ENCODE peak calls at places on chromosomes 12 and 14, in ten cellular contexts. One of them, this sample, is unnamed.

GRCh38 chr12:116434155-116435065 is 124.8 kb upstream of the MAP1LC3B2 start:
- DNase-seq in OCI-M1: peak
- DNase-seq in CD4-positive, CD25-positive, alpha-beta regulatory T cell: no peak
- DNase-seq in ACHN: peak
- DNase-seq in upper lobe of right lung: peak
- DNase-seq in mucosa of descending colon: peak
- DNase-seq in H7: peak
- DNase-seq in activated CD4-positive, alpha-beta T cell treated with anti-CD3 and anti-CD28 coated beads for 1 hour: no peak
- DNase-seq in iPS DF 6.9: no peak
- DNase-seq in brain microvascular endothelial cell: peak
- DNase-seq in this sample: no peak

GRCh38 chr12:124233846-124234620 is 60.9 kb upstream of the RFLNA start:
- DNase-seq in OCI-M1: no peak
- DNase-seq in CD4-positive, CD25-positive, alpha-beta regulatory T cell: no peak
- DNase-seq in ACHN: no peak
- DNase-seq in upper lobe of right lung: no peak
- DNase-seq in mucosa of descending colon: no peak
- DNase-seq in H7: no peak
- DNase-seq in activated CD4-positive, alpha-beta T cell treated with anti-CD3 and anti-CD28 coated beads for 1 hour: no peak
- DNase-seq in iPS DF 6.9: no peak
- DNase-seq in brain microvascular endothelial cell: peak
- DNase-seq in this sample: no peak

GRCh38 chr12:104182144-104182543 is 33.4 kb upstream of the TXNRD1 start:
- DNase-seq in OCI-M1: no peak
- DNase-seq in CD4-positive, CD25-positive, alpha-beta regulatory T cell: no peak
- DNase-seq in ACHN: no peak
- DNase-seq in upper lobe of right lung: no peak
- DNase-seq in mucosa of descending colon: no peak
- DNase-seq in H7: no peak
- DNase-seq in activated CD4-positive, alpha-beta T cell treated with anti-CD3 and anti-CD28 coated beads for 1 hour: no peak
- DNase-seq in iPS DF 6.9: no peak
- DNase-seq in brain microvascular endothelial cell: peak
- DNase-seq in this sample: no peak

GRCh38 chr14:105577339-105577861 is 51.0 kb downstream of the TMEM121 start:
- DNase-seq in OCI-M1: no peak
- DNase-seq in CD4-positive, CD25-positive, alpha-beta regulatory T cell: no peak
- DNase-seq in ACHN: no peak
- DNase-seq in upper lobe of right lung: peak
- DNase-seq in mucosa of descending colon: peak
- DNase-seq in H7: no peak
- DNase-seq in activated CD4-positive, alpha-beta T cell treated with anti-CD3 and anti-CD28 coated beads for 1 hour: no peak
- DNase-seq in iPS DF 6.9: no peak
- DNase-seq in brain microvascular endothelial cell: no peak
- DNase-seq in this sample: no peak

GRCh38 chr12:101209319-101210302 is at the start of gene SLC5A8:
- DNase-seq in OCI-M1: no peak
- DNase-seq in CD4-positive, CD25-positive, alpha-beta regulatory T cell: no peak
- DNase-seq in ACHN: no peak
- DNase-seq in upper lobe of right lung: peak
- DNase-seq in mucosa of descending colon: peak
- DNase-seq in H7: peak
- DNase-seq in activated CD4-positive, alpha-beta T cell treated with anti-CD3 and anti-CD28 coated beads for 1 hour: no peak
- DNase-seq in iPS DF 6.9: no peak
- DNase-seq in brain microvascular endothelial cell: no peak
- DNase-seq in this sample: no peak

GRCh38 chr14:68976160-68977067 is 2.7 kb downstream of the ACTN1 start:
- DNase-seq in OCI-M1: no peak
- DNase-seq in CD4-positive, CD25-positive, alpha-beta regulatory T cell: no peak
- DNase-seq in ACHN: no peak
- DNase-seq in upper lobe of right lung: no peak
- DNase-seq in mucosa of descending colon: peak
- DNase-seq in H7: no peak
- DNase-seq in activated CD4-positive, alpha-beta T cell treated with anti-CD3 and anti-CD28 coated beads for 1 hour: no peak
- DNase-seq in iPS DF 6.9: no peak
- DNase-seq in brain microvascular endothelial cell: no peak
- DNase-seq in this sample: no peak

GRCh38 chr14:76193696-76194095 is 42.0 kb downstream of the GPATCH2L start:
- DNase-seq in OCI-M1: no peak
- DNase-seq in CD4-positive, CD25-positive, alpha-beta regulatory T cell: no peak
- DNase-seq in ACHN: no peak
- DNase-seq in upper lobe of right lung: no peak
- DNase-seq in mucosa of descending colon: no peak
- DNase-seq in H7: no peak
- DNase-seq in activated CD4-positive, alpha-beta T cell treated with anti-CD3 and anti-CD28 coated beads for 1 hour: no peak
- DNase-seq in iPS DF 6.9: no peak
- DNase-seq in brain microvascular endothelial cell: no peak
- DNase-seq in this sample: no peak

GRCh38 chr14:105168093-105168420 is 519 bp downstream of the JAG2 start:
- DNase-seq in OCI-M1: no peak
- DNase-seq in CD4-positive, CD25-positive, alpha-beta regulatory T cell: no peak
- DNase-seq in ACHN: no peak
- DNase-seq in upper lobe of right lung: no peak
- DNase-seq in mucosa of descending colon: no peak
- DNase-seq in H7: peak
- DNase-seq in activated CD4-positive, alpha-beta T cell treated with anti-CD3 and anti-CD28 coated beads for 1 hour: no peak
- DNase-seq in iPS DF 6.9: no peak
- DNase-seq in brain microvascular endothelial cell: no peak
- DNase-seq in this sample: no peak

GRCh38 chr12:98274430-98275130 is 240.8 kb upstream of the TMPO start:
- DNase-seq in OCI-M1: no peak
- DNase-seq in CD4-positive, CD25-positive, alpha-beta regulatory T cell: no peak
- DNase-seq in ACHN: no peak
- DNase-seq in upper lobe of right lung: no peak
- DNase-seq in mucosa of descending colon: no peak
- DNase-seq in H7: no peak
- DNase-seq in activated CD4-positive, alpha-beta T cell treated with anti-CD3 and anti-CD28 coated beads for 1 hour: no peak
- DNase-seq in iPS DF 6.9: no peak
- DNase-seq in brain microvascular endothelial cell: no peak
- DNase-seq in this sample: no peak

GRCh38 chr14:89000007-89000942 is 175.8 kb downstream of the TTC8 start:
- DNase-seq in OCI-M1: peak
- DNase-seq in CD4-positive, CD25-positive, alpha-beta regulatory T cell: no peak
- DNase-seq in ACHN: peak
- DNase-seq in upper lobe of right lung: peak
- DNase-seq in mucosa of descending colon: peak
- DNase-seq in H7: peak
- DNase-seq in activated CD4-positive, alpha-beta T cell treated with anti-CD3 and anti-CD28 coated beads for 1 hour: no peak
- DNase-seq in iPS DF 6.9: no peak
- DNase-seq in brain microvascular endothelial cell: peak
- DNase-seq in this sample: peak

GRCh38 chr12:19120795-19121194 is 8.7 kb upstream of the PLEKHA5 start:
- DNase-seq in OCI-M1: no peak
- DNase-seq in CD4-positive, CD25-positive, alpha-beta regulatory T cell: no peak
- DNase-seq in ACHN: peak
- DNase-seq in upper lobe of right lung: no peak
- DNase-seq in mucosa of descending colon: no peak
- DNase-seq in H7: no peak
- DNase-seq in activated CD4-positive, alpha-beta T cell treated with anti-CD3 and anti-CD28 coated beads for 1 hour: no peak
- DNase-seq in iPS DF 6.9: no peak
- DNase-seq in brain microvascular endothelial cell: no peak
- DNase-seq in this sample: no peak

GRCh38 chr12:108328420-108328819 is 10.7 kb downstream of the CMKLR1 start:
- DNase-seq in OCI-M1: no peak
- DNase-seq in CD4-positive, CD25-positive, alpha-beta regulatory T cell: no peak
- DNase-seq in ACHN: no peak
- DNase-seq in upper lobe of right lung: no peak
- DNase-seq in mucosa of descending colon: no peak
- DNase-seq in H7: no peak
- DNase-seq in activated CD4-positive, alpha-beta T cell treated with anti-CD3 and anti-CD28 coated beads for 1 hour: no peak
- DNase-seq in iPS DF 6.9: no peak
- DNase-seq in brain microvascular endothelial cell: no peak
- DNase-seq in this sample: no peak

GRCh38 chr12:19689801-19690472 is 250.6 kb downstream of the AEBP2 start:
- DNase-seq in OCI-M1: no peak
- DNase-seq in CD4-positive, CD25-positive, alpha-beta regulatory T cell: no peak
- DNase-seq in ACHN: no peak
- DNase-seq in upper lobe of right lung: no peak
- DNase-seq in mucosa of descending colon: no peak
- DNase-seq in H7: no peak
- DNase-seq in activated CD4-positive, alpha-beta T cell treated with anti-CD3 and anti-CD28 coated beads for 1 hour: no peak
- DNase-seq in iPS DF 6.9: no peak
- DNase-seq in brain microvascular endothelial cell: no peak
- DNase-seq in this sample: peak

GRCh38 chr12:28316067-28316466 is 125.8 kb downstream of the CCDC91 start:
- DNase-seq in OCI-M1: peak
- DNase-seq in CD4-positive, CD25-positive, alpha-beta regulatory T cell: no peak
- DNase-seq in ACHN: peak
- DNase-seq in upper lobe of right lung: no peak
- DNase-seq in mucosa of descending colon: no peak
- DNase-seq in H7: no peak
- DNase-seq in activated CD4-positive, alpha-beta T cell treated with anti-CD3 and anti-CD28 coated beads for 1 hour: no peak
- DNase-seq in iPS DF 6.9: no peak
- DNase-seq in brain microvascular endothelial cell: no peak
- DNase-seq in this sample: no peak